ENCODE peak calls at places on chromosomes 7 and 10, in four cellular contexts. C is mesendoderm, X is trophoblast cell, S is H9. H is an unnamed sample.

GRCh38 chr7:76063525-76063924 is 15.6 kb downstream of the MDH2 start:
- DNase-seq in C (no peak), X (no peak), S (no peak), H (no peak)

GRCh38 chr7:121288894-121289293 is 39.9 kb upstream of the WNT16 start:
- DNase-seq in C (no peak), X (no peak), S (no peak), H (no peak)

GRCh38 chr10:1416456-1417037 is 320.8 kb downstream of the ADARB2 start:
- DNase-seq in C (no peak), X (no peak), S (no peak), H (no peak)

GRCh38 chr10:15585303-15585715 is 134.4 kb downstream of the ITGA8 start:
- DNase-seq in C (peak; percentile 77), X (peak; percentile 12), S (peak; percentile 78), H (peak; percentile 53)

GRCh38 chr7:139567647-139568345 is 44.3 kb downstream of the CLEC2L start:
- DNase-seq in C (no peak), X (no peak), S (no peak), H (no peak)

GRCh38 chr10:70910486-70911350 is 22.4 kb upstream of the PCBD1 start:
- DNase-seq in C (no peak), X (no peak), S (no peak), H (no peak)

GRCh38 chr7:69696686-69697685 is 98.7 kb downstream of the AUTS2 start:
- DNase-seq in C (no peak), X (no peak), S (no peak), H (no peak)

GRCh38 chr7:43628431-43628830 is 45.5 kb downstream of the STK17A start:
- DNase-seq in C (no peak), X (no peak), S (no peak), H (no peak)

GRCh38 chr7:117829450-117829849 is 43.8 kb downstream of the CTTNBP2 start:
- DNase-seq in C (no peak), X (no peak), S (no peak), H (no peak)

GRCh38 chr10:88881922-88882645 is 2.0 kb downstream of the STAMBPL1 start:
- DNase-seq in C (no peak), X (no peak), S (no peak), H (no peak)

GRCh38 chr7:157572622-157573021 is 235.8 kb downstream of the DNAJB6 start:
- DNase-seq in C (no peak), X (no peak), S (no peak), H (no peak)

DNA sequence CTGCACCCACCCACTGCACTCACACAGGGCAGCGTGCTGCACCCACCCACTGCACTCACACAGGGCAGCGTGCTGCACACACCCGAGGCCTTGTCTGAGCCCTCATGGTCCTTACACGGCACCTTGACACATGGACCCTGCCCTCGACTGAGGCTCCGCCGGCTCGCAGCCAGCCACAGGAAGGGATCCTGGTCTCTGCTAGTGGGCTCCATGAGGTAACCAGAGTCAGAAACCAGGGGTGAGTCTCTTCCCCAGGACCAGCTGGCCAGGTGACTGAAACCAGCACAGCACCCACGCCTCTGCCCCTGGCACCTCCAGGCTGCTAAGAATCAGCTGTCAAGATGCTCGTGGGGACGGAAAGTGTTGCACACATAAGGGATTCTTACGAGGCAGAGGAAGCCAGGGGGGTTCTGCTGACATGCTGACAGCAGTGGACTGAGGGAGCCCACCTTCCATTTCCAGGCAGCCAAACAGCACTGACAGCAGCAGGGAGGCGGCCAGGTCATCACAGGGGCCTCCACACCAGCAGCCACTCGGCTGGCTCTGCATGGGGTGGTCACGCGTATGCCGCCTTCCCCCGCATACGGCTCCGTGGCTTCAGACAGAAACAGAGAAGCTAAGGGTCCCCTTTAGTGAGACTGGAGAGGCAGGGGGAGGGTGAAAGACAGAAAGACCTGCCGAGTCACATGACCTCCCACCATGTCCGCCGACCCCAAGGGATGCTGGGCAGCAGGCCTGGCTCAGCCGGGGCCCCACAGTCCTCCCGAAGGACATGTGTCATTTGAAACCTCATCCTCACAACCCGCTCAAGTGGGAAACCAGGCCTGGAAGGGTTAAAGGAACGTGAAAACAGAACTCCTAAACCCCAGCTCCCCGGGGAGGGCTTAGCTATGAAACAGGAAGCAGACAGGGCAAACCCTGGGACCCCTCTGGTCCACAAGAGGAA is 34.2 kb downstream of the GPER1 start:
- DNase-seq in C (no peak), X (no peak), S (no peak), H (no peak)
- H2AK5ac ChIP-seq in C (no peak overlapping the region), X (no peak overlapping the region), S (no peak overlapping the region), H (peak overlapping the region; percentile 39)

GRCh38 chr7:98286701-98287485 is 5.4 kb downstream of the BRI3 start:
- DNase-seq in C (no peak), X (no peak), S (peak; percentile 41), H (no peak)
- H3K79me2 ChIP-seq in C (peaks cover 11% of the 10 kb centered on the region), X (peaks cover 52% of the 10 kb centered on the region), S (peaks cover 2% of the 10 kb centered on the region), H (peaks cover 7% of the 10 kb centered on the region)

DNA sequence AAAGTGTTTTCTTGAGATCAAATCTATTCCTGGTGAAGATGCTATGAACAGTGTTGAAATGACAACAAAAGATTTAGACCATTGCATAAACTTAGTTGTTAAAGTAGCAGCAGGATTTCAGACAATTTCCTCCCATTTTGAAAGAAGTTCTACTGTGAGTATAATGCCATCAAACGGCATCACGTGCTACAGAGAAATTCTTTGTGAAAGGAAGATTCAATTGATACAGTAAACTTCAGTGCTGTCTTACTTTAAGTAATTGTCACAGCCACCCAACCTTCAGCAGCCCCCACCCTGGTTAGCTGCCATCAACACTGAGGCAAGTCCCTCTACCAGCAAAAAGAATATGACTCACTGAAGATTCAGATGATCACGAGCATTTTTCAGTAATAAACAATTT is 115.2 kb downstream of the TES start:
- DNase-seq in C (no peak), X (no peak), S (no peak), H (no peak)
- H2AK5ac ChIP-seq in C (no peak overlapping the region), X (no peak overlapping the region), S (no peak overlapping the region), H (no peak overlapping the region)

GRCh38 chr7:32532716-32533115 is 37.4 kb downstream of the AVL9 start:
- DNase-seq in C (no peak), X (no peak), S (no peak), H (no peak)
- H3K79me2 ChIP-seq in C (peaks cover 2% of the 10 kb centered on the region), X (no peaks in the 10 kb centered on the region), S (peaks cover 2% of the 10 kb centered on the region), H (no peaks in the 10 kb centered on the region)

GRCh38 chr10:46528675-46529615 is 27.5 kb downstream of the GPRIN2 start:
- DNase-seq in C (no peak), X (no peak), S (no peak), H (no peak)
- H2AK5ac ChIP-seq in C (no peak overlapping the region), X (no peak overlapping the region), S (no peak overlapping the region), H (peak overlapping the region; percentile 54)

DNA sequence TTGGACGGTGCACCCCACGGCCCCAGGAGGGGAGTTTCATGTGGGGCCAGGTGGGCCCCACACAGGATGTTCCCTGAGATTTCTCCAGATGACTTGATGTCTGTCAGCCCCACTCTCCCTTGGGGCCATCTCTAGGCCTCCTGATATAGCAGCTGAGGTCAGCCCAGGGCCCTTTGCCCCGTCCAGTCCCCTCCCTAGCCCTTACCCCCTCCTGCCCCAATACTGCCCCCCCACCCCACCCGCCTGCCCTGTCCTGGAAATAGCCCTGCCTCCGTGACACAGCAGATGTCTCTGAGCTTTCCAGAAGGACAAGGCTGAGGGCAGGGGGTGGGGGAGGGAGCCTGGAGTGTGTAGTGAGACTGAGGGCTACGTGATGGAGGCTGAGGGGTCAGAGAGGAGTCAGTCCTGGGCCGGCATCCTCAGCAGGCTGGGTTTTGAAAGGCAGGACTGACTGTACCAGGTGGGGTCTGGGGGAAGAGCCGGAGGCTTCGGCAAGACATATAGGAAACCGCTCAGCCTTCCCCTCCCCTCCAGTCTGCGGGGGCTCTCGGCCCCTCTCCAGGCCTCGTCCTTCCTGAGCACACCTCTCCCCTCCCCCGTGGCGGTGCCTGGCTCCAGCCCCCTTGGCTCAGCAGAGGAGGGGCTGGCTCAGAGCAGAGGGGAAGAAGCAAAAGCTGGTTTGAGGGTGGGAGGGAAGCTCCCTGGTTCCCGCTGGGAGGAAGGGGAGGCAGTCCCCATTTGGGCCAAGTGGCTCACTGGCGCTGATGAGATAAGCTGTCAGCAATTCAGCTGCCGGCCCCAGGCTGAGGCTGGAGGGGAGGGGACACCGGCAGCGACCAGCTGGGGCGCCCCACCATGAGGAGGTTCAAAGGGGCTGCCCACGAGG is 2.0 kb downstream of the FLNC start:
- DNase-seq in C (peak; percentile 97), X (no peak), S (peak; percentile 78), H (no peak)
- H3K79me2 ChIP-seq in C (peaks cover 12% of the 10 kb centered on the region), X (peaks cover 14% of the 10 kb centered on the region), S (no peaks in the 10 kb centered on the region), H (no peaks in the 10 kb centered on the region)

DNA sequence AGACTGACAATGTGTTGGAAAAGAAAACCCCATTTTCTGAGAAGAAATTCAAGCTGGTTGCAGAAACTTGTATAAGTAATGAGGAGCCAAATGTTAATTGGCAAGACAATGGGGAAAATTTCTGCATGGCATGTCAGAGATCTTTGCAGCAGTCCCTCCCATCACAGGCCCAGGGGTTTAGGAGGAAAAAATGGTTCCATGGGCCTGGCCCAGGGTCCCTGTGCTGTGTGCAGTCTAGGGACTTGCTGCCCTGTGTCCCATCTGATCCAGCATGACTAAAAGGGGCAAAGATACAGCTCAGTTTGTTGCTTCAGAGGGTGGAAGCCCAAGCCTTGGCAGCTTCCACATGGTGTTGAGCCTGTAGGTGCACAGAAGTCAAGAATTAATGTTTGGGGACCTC is 440.3 kb upstream of the TPK1 start:
- DNase-seq in C (peak; percentile 3), X (no peak), S (no peak), H (no peak)
- H2AK5ac ChIP-seq in C (no peak overlapping the region), X (no peak overlapping the region), S (no peak overlapping the region), H (no peak overlapping the region)

GRCh38 chr7:127949670-127950069 is 81.6 kb downstream of the LRRC4 start:
- DNase-seq in C (peak; percentile 29), X (no peak), S (no peak), H (no peak)
- H3K79me2 ChIP-seq in C (no peaks in the 10 kb centered on the region), X (no peaks in the 10 kb centered on the region), S (no peaks in the 10 kb centered on the region), H (no peaks in the 10 kb centered on the region)

H was measured in H1.